ENCODE peak calls at places on chromosomes 1 and 21, in nine cellular contexts. One of them, this sample, is unnamed.

GRCh38 chr1:221097479-221098281 is 218.4 kb downstream of the HLX start:
- DNase-seq in HL-60: peak
- DNase-seq in IMR-90: peak
- DNase-seq in A673: no peak
- DNase-seq in lower leg skin: no peak
- DNase-seq in nephron progenitor cell: no peak
- DNase-seq in WERI-Rb-1: no peak
- DNase-seq in GM23338: no peak
- DNase-seq in lower lobe of right lung: no peak
- DNase-seq in this sample: peak

GRCh38 chr1:89622895-89623294 is 10.0 kb upstream of the LRRC8C start:
- DNase-seq in HL-60: no peak
- DNase-seq in IMR-90: peak
- DNase-seq in A673: no peak
- DNase-seq in lower leg skin: no peak
- DNase-seq in nephron progenitor cell: no peak
- DNase-seq in WERI-Rb-1: no peak
- DNase-seq in GM23338: no peak
- DNase-seq in lower lobe of right lung: no peak
- DNase-seq in this sample: no peak

GRCh38 chr1:245797592-245798366 is 643.0 kb downstream of the KIF26B start:
- DNase-seq in HL-60: peak
- DNase-seq in IMR-90: no peak
- DNase-seq in A673: peak
- DNase-seq in lower leg skin: no peak
- DNase-seq in nephron progenitor cell: peak
- DNase-seq in WERI-Rb-1: peak
- DNase-seq in GM23338: peak
- DNase-seq in lower lobe of right lung: no peak
- DNase-seq in this sample: no peak

GRCh38 chr1:207088161-207088560 is 499 bp upstream of the C4BPB start:
- DNase-seq in HL-60: no peak
- DNase-seq in IMR-90: no peak
- DNase-seq in A673: no peak
- DNase-seq in lower leg skin: no peak
- DNase-seq in nephron progenitor cell: no peak
- DNase-seq in WERI-Rb-1: no peak
- DNase-seq in GM23338: no peak
- DNase-seq in lower lobe of right lung: no peak
- DNase-seq in this sample: no peak

GRCh38 chr1:58883037-58883887 is 99.4 kb upstream of the JUN start:
- DNase-seq in HL-60: peak
- DNase-seq in IMR-90: peak
- DNase-seq in A673: peak
- DNase-seq in lower leg skin: peak
- DNase-seq in nephron progenitor cell: no peak
- DNase-seq in WERI-Rb-1: no peak
- DNase-seq in GM23338: peak
- DNase-seq in lower lobe of right lung: peak
- DNase-seq in this sample: peak

GRCh38 chr1:234217316-234217840 is 155.9 kb upstream of the COA6 start:
- DNase-seq in HL-60: no peak
- DNase-seq in IMR-90: no peak
- DNase-seq in A673: no peak
- DNase-seq in lower leg skin: no peak
- DNase-seq in nephron progenitor cell: no peak
- DNase-seq in WERI-Rb-1: no peak
- DNase-seq in GM23338: no peak
- DNase-seq in lower lobe of right lung: no peak
- DNase-seq in this sample: no peak

GRCh38 chr1:212609701-212610574 is 1.4 kb downstream of the ATF3 start:
- DNase-seq in HL-60: no peak
- DNase-seq in IMR-90: no peak
- DNase-seq in A673: no peak
- DNase-seq in lower leg skin: no peak
- DNase-seq in nephron progenitor cell: no peak
- DNase-seq in WERI-Rb-1: no peak
- DNase-seq in GM23338: no peak
- DNase-seq in lower lobe of right lung: no peak
- DNase-seq in this sample: no peak

GRCh38 chr1:110196917-110197782 is 13.0 kb upstream of the KCNC4 start:
- DNase-seq in HL-60: peak
- DNase-seq in IMR-90: peak
- DNase-seq in A673: peak
- DNase-seq in lower leg skin: no peak
- DNase-seq in nephron progenitor cell: peak
- DNase-seq in WERI-Rb-1: peak
- DNase-seq in GM23338: peak
- DNase-seq in lower lobe of right lung: no peak
- DNase-seq in this sample: no peak

GRCh38 chr21:41080485-41080884 is 87.5 kb upstream of the BACE2 start:
- DNase-seq in HL-60: no peak
- DNase-seq in IMR-90: no peak
- DNase-seq in A673: no peak
- DNase-seq in lower leg skin: no peak
- DNase-seq in nephron progenitor cell: no peak
- DNase-seq in WERI-Rb-1: no peak
- DNase-seq in GM23338: no peak
- DNase-seq in lower lobe of right lung: no peak
- DNase-seq in this sample: no peak

GRCh38 chr1:157849229-157849875 is 7.7 kb upstream of the CD5L start:
- DNase-seq in HL-60: peak
- DNase-seq in IMR-90: no peak
- DNase-seq in A673: no peak
- DNase-seq in lower leg skin: no peak
- DNase-seq in nephron progenitor cell: no peak
- DNase-seq in WERI-Rb-1: no peak
- DNase-seq in GM23338: no peak
- DNase-seq in lower lobe of right lung: no peak
- DNase-seq in this sample: no peak

GRCh38 chr1:51058863-51059262 is 43.2 kb upstream of the C1orf185 start:
- DNase-seq in HL-60: peak
- DNase-seq in IMR-90: peak
- DNase-seq in A673: peak
- DNase-seq in lower leg skin: no peak
- DNase-seq in nephron progenitor cell: no peak
- DNase-seq in WERI-Rb-1: no peak
- DNase-seq in GM23338: peak
- DNase-seq in lower lobe of right lung: no peak
- DNase-seq in this sample: no peak

GRCh38 chr1:119080586-119080985 is 59.9 kb downstream of the WARS2 start:
- DNase-seq in HL-60: no peak
- DNase-seq in IMR-90: peak
- DNase-seq in A673: no peak
- DNase-seq in lower leg skin: no peak
- DNase-seq in nephron progenitor cell: no peak
- DNase-seq in WERI-Rb-1: no peak
- DNase-seq in GM23338: peak
- DNase-seq in lower lobe of right lung: no peak
- DNase-seq in this sample: no peak

GRCh38 chr21:28822064-28822402 is 170.6 kb downstream of the LTN1 start:
- DNase-seq in HL-60: no peak
- DNase-seq in IMR-90: no peak
- DNase-seq in A673: no peak
- DNase-seq in lower leg skin: no peak
- DNase-seq in nephron progenitor cell: no peak
- DNase-seq in WERI-Rb-1: no peak
- DNase-seq in GM23338: no peak
- DNase-seq in lower lobe of right lung: no peak
- DNase-seq in this sample: no peak

GRCh38 chr1:233606813-233607212 is 7.1 kb upstream of the KCNK1 start:
- DNase-seq in HL-60: no peak
- DNase-seq in IMR-90: no peak
- DNase-seq in A673: no peak
- DNase-seq in lower leg skin: no peak
- DNase-seq in nephron progenitor cell: no peak
- DNase-seq in WERI-Rb-1: no peak
- DNase-seq in GM23338: no peak
- DNase-seq in lower lobe of right lung: no peak
- DNase-seq in this sample: no peak

DNA sequence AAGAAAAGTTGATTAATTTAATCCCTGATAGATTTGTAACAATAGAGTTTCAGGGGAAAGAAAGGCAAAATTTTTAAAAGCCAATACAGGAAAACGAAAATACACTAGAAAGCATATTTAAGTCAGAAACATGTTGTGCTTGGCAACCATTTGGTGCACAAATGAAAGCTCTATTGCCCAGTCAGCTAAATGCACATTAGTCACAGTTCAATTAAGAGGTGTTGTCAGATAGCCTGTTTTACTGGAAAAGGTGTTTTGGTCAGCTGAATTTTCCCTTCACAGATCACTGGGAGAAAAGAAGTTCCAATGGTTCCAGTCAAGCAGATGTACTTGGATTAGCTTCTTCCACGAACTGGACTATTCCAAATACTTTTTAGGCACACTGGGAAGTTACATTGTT is 25.4 kb downstream of the RGS4 start:
- DNase-seq in HL-60: no peak
- DNase-seq in IMR-90: no peak
- DNase-seq in A673: no peak
- DNase-seq in lower leg skin: no peak
- DNase-seq in nephron progenitor cell: no peak
- DNase-seq in WERI-Rb-1: no peak
- DNase-seq in GM23338: no peak
- DNase-seq in lower lobe of right lung: no peak
- DNase-seq in this sample: no peak
- TF ChIP-seq CTCF in HL-60: no peak
- TF ChIP-seq CTCF in IMR-90: no peak
- TF ChIP-seq CTCF in A673: no peak
- TF ChIP-seq CTCF in lower leg skin: no peak
- TF ChIP-seq CTCF in nephron progenitor cell: no peak
- TF ChIP-seq CTCF in WERI-Rb-1: no peak
- TF ChIP-seq CTCF in GM23338: no peak
- TF ChIP-seq CTCF in lower lobe of right lung: no peak
- TF ChIP-seq CTCF in this sample: no peak

GRCh38 chr1:55067914-55068313 is 28.6 kb downstream of the PCSK9 start:
- DNase-seq in HL-60: no peak
- DNase-seq in IMR-90: no peak
- DNase-seq in A673: no peak
- DNase-seq in lower leg skin: no peak
- DNase-seq in nephron progenitor cell: no peak
- DNase-seq in WERI-Rb-1: no peak
- DNase-seq in GM23338: no peak
- DNase-seq in lower lobe of right lung: no peak
- DNase-seq in this sample: no peak

GRCh38 chr1:55065649-55066048 is 26.3 kb downstream of the PCSK9 start:
- DNase-seq in HL-60: no peak
- DNase-seq in IMR-90: no peak
- DNase-seq in A673: no peak
- DNase-seq in lower leg skin: no peak
- DNase-seq in nephron progenitor cell: no peak
- DNase-seq in WERI-Rb-1: no peak
- DNase-seq in GM23338: no peak
- DNase-seq in lower lobe of right lung: no peak
- DNase-seq in this sample: peak

GRCh38 chr1:55064861-55065263 is 25.5 kb downstream of the PCSK9 start:
- DNase-seq in HL-60: no peak
- DNase-seq in IMR-90: peak
- DNase-seq in A673: no peak
- DNase-seq in lower leg skin: no peak
- DNase-seq in nephron progenitor cell: no peak
- DNase-seq in WERI-Rb-1: no peak
- DNase-seq in GM23338: no peak
- DNase-seq in lower lobe of right lung: no peak
- DNase-seq in this sample: no peak

GRCh38 chr1:55069280-55069679 is 29.9 kb downstream of the PCSK9 start:
- DNase-seq in HL-60: no peak
- DNase-seq in IMR-90: no peak
- DNase-seq in A673: no peak
- DNase-seq in lower leg skin: no peak
- DNase-seq in nephron progenitor cell: no peak
- DNase-seq in WERI-Rb-1: no peak
- DNase-seq in GM23338: no peak
- DNase-seq in lower lobe of right lung: no peak
- DNase-seq in this sample: no peak

DNA sequence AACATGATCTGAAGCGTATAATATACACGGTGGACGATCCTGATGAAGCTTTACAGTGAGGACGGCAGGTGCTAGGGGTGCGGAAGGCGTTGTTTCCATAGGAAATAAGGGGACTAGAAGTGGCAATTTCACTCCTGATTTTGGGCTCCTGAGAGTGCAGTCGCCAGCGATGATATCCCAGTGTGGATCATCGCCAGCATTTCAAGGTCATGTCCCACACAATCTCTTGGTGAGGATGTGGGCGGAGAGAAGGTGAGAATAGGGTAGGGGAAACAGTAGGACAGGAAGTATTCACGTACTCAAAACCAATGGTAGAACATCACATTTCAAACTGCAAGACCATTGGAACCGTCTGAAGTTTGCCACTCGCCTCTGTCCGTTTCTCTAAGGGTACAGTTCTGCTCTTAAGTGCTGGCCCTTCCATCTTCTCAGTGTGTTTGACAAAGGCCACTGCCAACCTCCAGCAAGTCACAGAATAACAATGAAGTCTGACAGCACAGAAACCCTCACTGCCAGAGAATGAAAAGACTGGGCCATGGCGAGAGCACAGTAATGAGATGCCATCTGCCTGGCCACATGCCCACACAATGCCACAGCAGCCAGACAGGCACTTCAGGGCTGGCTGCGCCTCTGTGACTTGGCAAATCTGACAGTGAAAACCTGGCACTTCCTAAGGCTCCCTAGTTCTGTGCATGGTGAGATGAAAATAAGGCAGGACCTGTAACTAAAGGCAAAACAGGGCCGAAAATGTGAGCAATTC is 27.9 kb downstream of the PCSK9 start:
- DNase-seq in HL-60: no peak
- DNase-seq in IMR-90: no peak
- DNase-seq in A673: no peak
- DNase-seq in lower leg skin: no peak
- DNase-seq in nephron progenitor cell: no peak
- DNase-seq in WERI-Rb-1: no peak
- DNase-seq in GM23338: no peak
- DNase-seq in lower lobe of right lung: no peak
- DNase-seq in this sample: no peak
- TF ChIP-seq CTCF in HL-60: no peak
- TF ChIP-seq CTCF in IMR-90: no peak
- TF ChIP-seq CTCF in A673: no peak
- TF ChIP-seq CTCF in lower leg skin: no peak
- TF ChIP-seq CTCF in nephron progenitor cell: no peak
- TF ChIP-seq CTCF in WERI-Rb-1: no peak
- TF ChIP-seq CTCF in GM23338: no peak
- TF ChIP-seq CTCF in lower lobe of right lung: no peak
- TF ChIP-seq CTCF in this sample: no peak

GRCh38 chr21:30468912-30469812 is 11.0 kb downstream of the KRTAP19-1 start:
- DNase-seq in HL-60: no peak
- DNase-seq in IMR-90: no peak
- DNase-seq in A673: no peak
- DNase-seq in lower leg skin: no peak
- DNase-seq in nephron progenitor cell: peak
- DNase-seq in WERI-Rb-1: no peak
- DNase-seq in GM23338: no peak
- DNase-seq in lower lobe of right lung: no peak
- DNase-seq in this sample: no peak

GRCh38 chr21:30463713-30464112 is 16.5 kb downstream of the KRTAP19-1 start:
- DNase-seq in HL-60: no peak
- DNase-seq in IMR-90: no peak
- DNase-seq in A673: peak
- DNase-seq in lower leg skin: no peak
- DNase-seq in nephron progenitor cell: no peak
- DNase-seq in WERI-Rb-1: no peak
- DNase-seq in GM23338: peak
- DNase-seq in lower lobe of right lung: no peak
- DNase-seq in this sample: no peak
- TF ChIP-seq CTCF in HL-60: peak
- TF ChIP-seq CTCF in IMR-90: peak
- TF ChIP-seq CTCF in A673: peak
- TF ChIP-seq CTCF in lower leg skin: no peak
- TF ChIP-seq CTCF in nephron progenitor cell: peak
- TF ChIP-seq CTCF in WERI-Rb-1: peak
- TF ChIP-seq CTCF in GM23338: peak
- TF ChIP-seq CTCF in lower lobe of right lung: no peak
- TF ChIP-seq CTCF in this sample: peak

GRCh38 chr1:192130175-192130574 is 28.1 kb upstream of the RGS18 start:
- DNase-seq in HL-60: no peak
- DNase-seq in IMR-90: no peak
- DNase-seq in A673: no peak
- DNase-seq in lower leg skin: no peak
- DNase-seq in nephron progenitor cell: no peak
- DNase-seq in WERI-Rb-1: no peak
- DNase-seq in GM23338: no peak
- DNase-seq in lower lobe of right lung: no peak
- DNase-seq in this sample: no peak
- TF ChIP-seq CTCF in HL-60: no peak
- TF ChIP-seq CTCF in IMR-90: no peak
- TF ChIP-seq CTCF in A673: no peak
- TF ChIP-seq CTCF in lower leg skin: no peak
- TF ChIP-seq CTCF in nephron progenitor cell: no peak
- TF ChIP-seq CTCF in WERI-Rb-1: no peak
- TF ChIP-seq CTCF in GM23338: no peak
- TF ChIP-seq CTCF in lower lobe of right lung: no peak
- TF ChIP-seq CTCF in this sample: no peak